ENCODE peak calls at places on chromosomes 4 and X, in four cellular contexts. Z, R, J and P are unnamed samples.

GRCh38 chr4:98779021-98779420 is 120.6 kb upstream of the TSPAN5 start:
- DNase-seq in Z (no peak), R (no peak), J (no peak), P (no peak)

GRCh38 chr4:85806346-85806745 is 331.4 kb downstream of the ARHGAP24 start:
- DNase-seq in Z (no peak), R (no peak), J (no peak), P (no peak)

GRCh38 chr4:113153529-113154101 is 104.2 kb downstream of the ANK2 start:
- DNase-seq in Z (no peak), R (no peak), J (peak), P (peak)

GRCh38 chr4:79182209-79182608 is 143.7 kb downstream of the NAA11 start:
- DNase-seq in Z (no peak), R (no peak), J (no peak), P (no peak)

GRCh38 chrX:106039920-106040319 is 1.4 kb upstream of the SERPINA7 start:
- DNase-seq in Z (no peak), R (peak), J (peak), P (no peak)

GRCh38 chr4:25158817-25159216 is 1.4 kb downstream of the SEPSECS start:
- DNase-seq in Z (no peak), R (no peak), J (no peak), P (no peak)

GRCh38 chr4:123583043-123583442 is 186.4 kb downstream of the SPRY1 start:
- DNase-seq in Z (no peak), R (no peak), J (peak), P (peak)

GRCh38 chrX:41332005-41332404 is 2.0 kb upstream of the DDX3X start:
- DNase-seq in Z (no peak), R (no peak), J (peak), P (no peak)

GRCh38 chr4:187478292-187479205 is 517.0 kb upstream of the ZFP42 start:
- DNase-seq in Z (no peak), R (peak), J (peak), P (no peak)

GRCh38 chr4:23819041-23819511 is 70.8 kb downstream of the PPARGC1A start:
- DNase-seq in Z (peak), R (peak), J (no peak), P (no peak)

GRCh38 chrX:21870494-21870893 is 14.7 kb downstream of the YY2 start:
- DNase-seq in Z (no peak), R (no peak), J (no peak), P (no peak)

GRCh38 chrX:12439396-12439795 is 301.1 kb downstream of the FRMPD4 start:
- DNase-seq in Z (no peak), R (peak), J (peak), P (no peak)

GRCh38 chr4:59094505-59094904 is 1984.3 kb upstream of the IGFBP7 start:
- DNase-seq in Z (no peak), R (no peak), J (no peak), P (no peak)

GRCh38 chr4:150224896-150225591 is 146.8 kb downstream of the DCLK2 start:
- DNase-seq in Z (no peak), R (peak), J (peak), P (no peak)

GRCh38 chrX:39766085-39766726 is 331.6 kb downstream of the BCOR start:
- DNase-seq in Z (no peak), R (no peak), J (peak), P (no peak)

GRCh38 chr4:173288296-173288695 is 45.9 kb downstream of the HMGB2 start:
- DNase-seq in Z (no peak), R (peak), J (peak), P (peak)

GRCh38 chrX:143869018-143869417 is 14.9 kb upstream of the UBE2NL start:
- DNase-seq in Z (no peak), R (no peak), J (no peak), P (no peak)

GRCh38 chr4:101099001-101099400 is 248.3 kb downstream of the PPP3CA start:
- DNase-seq in Z (no peak), R (no peak), J (no peak), P (no peak)

GRCh38 chrX:27918799-27919198 is 62.5 kb downstream of the DCAF8L1 start:
- DNase-seq in Z (no peak), R (peak), J (peak), P (no peak)

GRCh38 chr4:90137545-90137944 is 10.4 kb downstream of the CCSER1 start:
- DNase-seq in Z (no peak), R (no peak), J (peak), P (no peak)

GRCh38 chr4:76605099-76605563 is 170.1 kb downstream of the SHROOM3 start:
- DNase-seq in Z (no peak), R (no peak), J (no peak), P (no peak)

GRCh38 chrX:2664497-2664896 is 26.6 kb upstream of the CD99 start:
- DNase-seq in Z (no peak), R (peak), J (no peak), P (no peak)

GRCh38 chr4:142567620-142568451 is 278.3 kb downstream of the INPP4B start:
- DNase-seq in Z (no peak), R (peak), J (peak), P (no peak)

GRCh38 chr4:186149872-186150271 is 41.5 kb upstream of the CYP4V2 start:
- DNase-seq in Z (no peak), R (peak), J (peak), P (no peak)

GRCh38 chr4:10186228-10187214 is 69.9 kb upstream of the WDR1 start:
- DNase-seq in Z (no peak), R (no peak), J (no peak), P (no peak)

GRCh38 chr4:75630174-75630931 is at the start of gene CDKL2:
- DNase-seq in Z (peak), R (peak), J (peak), P (no peak)

GRCh38 chr4:931194-931959 is 739 bp downstream of the GAK start:
- DNase-seq in Z (no peak), R (no peak), J (peak), P (no peak)

GRCh38 chr4:71267244-71267643 is 71.6 kb upstream of the SLC4A4 start:
- DNase-seq in Z (no peak), R (no peak), J (no peak), P (no peak)

GRCh38 chr4:121208571-121208970 is 44.5 kb upstream of the TNIP3 start:
- DNase-seq in Z (no peak), R (no peak), J (no peak), P (no peak)

GRCh38 chrX:16804923-16805464 is 18.7 kb downstream of the TXLNG start:
- DNase-seq in Z (no peak), R (no peak), J (no peak), P (no peak)

GRCh38 chr4:113145519-113146291 is 96.3 kb downstream of the ANK2 start:
- DNase-seq in Z (no peak), R (no peak), J (no peak), P (no peak)

GRCh38 chr4:5827108-5828004 is 65.5 kb downstream of the CRMP1 start:
- DNase-seq in Z (no peak), R (peak), J (no peak), P (no peak)

GRCh38 chr4:135604531-135604930 is 1402.9 kb upstream of the PABPC4L start:
- DNase-seq in Z (no peak), R (no peak), J (no peak), P (no peak)

GRCh38 chr4:72383439-72383838 is 185.6 kb downstream of the ADAMTS3 start:
- DNase-seq in Z (no peak), R (no peak), J (no peak), P (no peak)

GRCh38 chrX:149962859-149963757 is 24.8 kb upstream of the EOLA2 start:
- DNase-seq in Z (no peak), R (peak), J (peak), P (no peak)

GRCh38 chr4:42513748-42514490 is 116.6 kb downstream of the SHISA3 start:
- DNase-seq in Z (no peak), R (no peak), J (no peak), P (no peak)

GRCh38 chr4:182179105-182179504 is 64.1 kb upstream of the TENM3 start:
- DNase-seq in Z (no peak), R (peak), J (peak), P (peak)